ENCODE peak calls at places on chromosomes 7 and 10, in six cellular contexts. One of them, this sample, is unnamed.
A peak's percentile ranks its signal among the peaks of the same experiment; 100 is the strongest.

GRCh38 chr7:130365511-130366441 is 14.5 kb upstream of the CPA1 start:
- DNase-seq in T-helper 2 cell: no peak
- DNase-seq in HFFc6: peak; percentile 78
- DNase-seq in stimulated activated CD8-positive, alpha-beta memory T cell treated with anti-CD3 and anti-CD28 coated beads, Interleukin-4, amount 100 ng/mL, for 24 hours: peak; percentile 7
- DNase-seq in GM10248: no peak
- DNase-seq in stimulated activated naive CD8-positive, alpha-beta T cell treated with anti-CD3 and anti-CD28 coated beads, Interleukin-15, amount 100 ng/mL, for 72 hours: peak; percentile 65
- DNase-seq in this sample: peak; percentile 51

GRCh38 chr7:116224492-116225098 is 14.3 kb downstream of the TES start:
- DNase-seq in T-helper 2 cell: no peak
- DNase-seq in HFFc6: no peak
- DNase-seq in stimulated activated CD8-positive, alpha-beta memory T cell treated with anti-CD3 and anti-CD28 coated beads, Interleukin-4, amount 100 ng/mL, for 24 hours: no peak
- DNase-seq in GM10248: no peak
- DNase-seq in stimulated activated naive CD8-positive, alpha-beta T cell treated with anti-CD3 and anti-CD28 coated beads, Interleukin-15, amount 100 ng/mL, for 72 hours: no peak
- DNase-seq in this sample: no peak

GRCh38 chr7:92763636-92764423 is 72.5 kb downstream of the CDK6 start:
- DNase-seq in T-helper 2 cell: no peak
- DNase-seq in HFFc6: peak; percentile 71
- DNase-seq in stimulated activated CD8-positive, alpha-beta memory T cell treated with anti-CD3 and anti-CD28 coated beads, Interleukin-4, amount 100 ng/mL, for 24 hours: no peak
- DNase-seq in GM10248: no peak
- DNase-seq in stimulated activated naive CD8-positive, alpha-beta T cell treated with anti-CD3 and anti-CD28 coated beads, Interleukin-15, amount 100 ng/mL, for 72 hours: no peak
- DNase-seq in this sample: no peak

GRCh38 chr10:12503311-12503710 is 154.0 kb downstream of the CAMK1D start:
- DNase-seq in T-helper 2 cell: no peak
- DNase-seq in HFFc6: no peak
- DNase-seq in stimulated activated CD8-positive, alpha-beta memory T cell treated with anti-CD3 and anti-CD28 coated beads, Interleukin-4, amount 100 ng/mL, for 24 hours: no peak
- DNase-seq in GM10248: no peak
- DNase-seq in stimulated activated naive CD8-positive, alpha-beta T cell treated with anti-CD3 and anti-CD28 coated beads, Interleukin-15, amount 100 ng/mL, for 72 hours: no peak
- DNase-seq in this sample: no peak

GRCh38 chr10:49324711-49325110 is 25.7 kb downstream of the C10orf71 start:
- DNase-seq in T-helper 2 cell: no peak
- DNase-seq in HFFc6: no peak
- DNase-seq in stimulated activated CD8-positive, alpha-beta memory T cell treated with anti-CD3 and anti-CD28 coated beads, Interleukin-4, amount 100 ng/mL, for 24 hours: no peak
- DNase-seq in GM10248: no peak
- DNase-seq in stimulated activated naive CD8-positive, alpha-beta T cell treated with anti-CD3 and anti-CD28 coated beads, Interleukin-15, amount 100 ng/mL, for 72 hours: no peak
- DNase-seq in this sample: no peak

GRCh38 chr7:132243463-132243862 is 332.8 kb downstream of the PLXNA4 start:
- DNase-seq in T-helper 2 cell: no peak
- DNase-seq in HFFc6: no peak
- DNase-seq in stimulated activated CD8-positive, alpha-beta memory T cell treated with anti-CD3 and anti-CD28 coated beads, Interleukin-4, amount 100 ng/mL, for 24 hours: no peak
- DNase-seq in GM10248: no peak
- DNase-seq in stimulated activated naive CD8-positive, alpha-beta T cell treated with anti-CD3 and anti-CD28 coated beads, Interleukin-15, amount 100 ng/mL, for 72 hours: no peak
- DNase-seq in this sample: no peak

GRCh38 chr7:112547916-112548315 is 67.1 kb downstream of the LSMEM1 start:
- DNase-seq in T-helper 2 cell: no peak
- DNase-seq in HFFc6: peak; percentile 14
- DNase-seq in stimulated activated CD8-positive, alpha-beta memory T cell treated with anti-CD3 and anti-CD28 coated beads, Interleukin-4, amount 100 ng/mL, for 24 hours: no peak
- DNase-seq in GM10248: no peak
- DNase-seq in stimulated activated naive CD8-positive, alpha-beta T cell treated with anti-CD3 and anti-CD28 coated beads, Interleukin-15, amount 100 ng/mL, for 72 hours: no peak
- DNase-seq in this sample: no peak

GRCh38 chr10:129605986-129606518 is 139.0 kb downstream of the MGMT start:
- DNase-seq in T-helper 2 cell: no peak
- DNase-seq in HFFc6: no peak
- DNase-seq in stimulated activated CD8-positive, alpha-beta memory T cell treated with anti-CD3 and anti-CD28 coated beads, Interleukin-4, amount 100 ng/mL, for 24 hours: no peak
- DNase-seq in GM10248: no peak
- DNase-seq in stimulated activated naive CD8-positive, alpha-beta T cell treated with anti-CD3 and anti-CD28 coated beads, Interleukin-15, amount 100 ng/mL, for 72 hours: no peak
- DNase-seq in this sample: peak; percentile 72

GRCh38 chr7:67502929-67503328 is 506.3 kb downstream of the TYW1 start:
- DNase-seq in T-helper 2 cell: no peak
- DNase-seq in HFFc6: no peak
- DNase-seq in stimulated activated CD8-positive, alpha-beta memory T cell treated with anti-CD3 and anti-CD28 coated beads, Interleukin-4, amount 100 ng/mL, for 24 hours: no peak
- DNase-seq in GM10248: no peak
- DNase-seq in stimulated activated naive CD8-positive, alpha-beta T cell treated with anti-CD3 and anti-CD28 coated beads, Interleukin-15, amount 100 ng/mL, for 72 hours: no peak
- DNase-seq in this sample: no peak

GRCh38 chr7:43781726-43782607 is 23.5 kb downstream of the BLVRA start:
- DNase-seq in T-helper 2 cell: no peak
- DNase-seq in HFFc6: peak; percentile 70
- DNase-seq in stimulated activated CD8-positive, alpha-beta memory T cell treated with anti-CD3 and anti-CD28 coated beads, Interleukin-4, amount 100 ng/mL, for 24 hours: no peak
- DNase-seq in GM10248: no peak
- DNase-seq in stimulated activated naive CD8-positive, alpha-beta T cell treated with anti-CD3 and anti-CD28 coated beads, Interleukin-15, amount 100 ng/mL, for 72 hours: no peak
- DNase-seq in this sample: no peak

GRCh38 chr7:4631664-4632171 is 50.4 kb upstream of the FOXK1 start:
- DNase-seq in T-helper 2 cell: no peak
- DNase-seq in HFFc6: peak; percentile 91
- DNase-seq in stimulated activated CD8-positive, alpha-beta memory T cell treated with anti-CD3 and anti-CD28 coated beads, Interleukin-4, amount 100 ng/mL, for 24 hours: no peak
- DNase-seq in GM10248: no peak
- DNase-seq in stimulated activated naive CD8-positive, alpha-beta T cell treated with anti-CD3 and anti-CD28 coated beads, Interleukin-15, amount 100 ng/mL, for 72 hours: no peak
- DNase-seq in this sample: no peak

GRCh38 chr7:23419845-23420244 is 50.4 kb downstream of the IGF2BP3 start:
- DNase-seq in T-helper 2 cell: peak; percentile 46
- DNase-seq in HFFc6: no peak
- DNase-seq in stimulated activated CD8-positive, alpha-beta memory T cell treated with anti-CD3 and anti-CD28 coated beads, Interleukin-4, amount 100 ng/mL, for 24 hours: no peak
- DNase-seq in GM10248: no peak
- DNase-seq in stimulated activated naive CD8-positive, alpha-beta T cell treated with anti-CD3 and anti-CD28 coated beads, Interleukin-15, amount 100 ng/mL, for 72 hours: no peak
- DNase-seq in this sample: no peak

GRCh38 chr7:832292-832967 is at the start of gene SUN1:
- DNase-seq in T-helper 2 cell: peak; percentile 79
- DNase-seq in HFFc6: peak; percentile 70
- DNase-seq in stimulated activated CD8-positive, alpha-beta memory T cell treated with anti-CD3 and anti-CD28 coated beads, Interleukin-4, amount 100 ng/mL, for 24 hours: peak; percentile 37
- DNase-seq in GM10248: peak; percentile 63
- DNase-seq in stimulated activated naive CD8-positive, alpha-beta T cell treated with anti-CD3 and anti-CD28 coated beads, Interleukin-15, amount 100 ng/mL, for 72 hours: peak; percentile 51
- DNase-seq in this sample: peak; percentile 26

GRCh38 chr10:50992356-50992866 is 81.9 kb upstream of the PRKG1 start:
- DNase-seq in T-helper 2 cell: no peak
- DNase-seq in HFFc6: no peak
- DNase-seq in stimulated activated CD8-positive, alpha-beta memory T cell treated with anti-CD3 and anti-CD28 coated beads, Interleukin-4, amount 100 ng/mL, for 24 hours: no peak
- DNase-seq in GM10248: no peak
- DNase-seq in stimulated activated naive CD8-positive, alpha-beta T cell treated with anti-CD3 and anti-CD28 coated beads, Interleukin-15, amount 100 ng/mL, for 72 hours: no peak
- DNase-seq in this sample: no peak

GRCh38 chr10:22323538-22324305 is 2.8 kb downstream of the BMI1 start:
- DNase-seq in T-helper 2 cell: no peak
- DNase-seq in HFFc6: no peak
- DNase-seq in stimulated activated CD8-positive, alpha-beta memory T cell treated with anti-CD3 and anti-CD28 coated beads, Interleukin-4, amount 100 ng/mL, for 24 hours: no peak
- DNase-seq in GM10248: no peak
- DNase-seq in stimulated activated naive CD8-positive, alpha-beta T cell treated with anti-CD3 and anti-CD28 coated beads, Interleukin-15, amount 100 ng/mL, for 72 hours: no peak
- DNase-seq in this sample: no peak

GRCh38 chr7:25179325-25179724 is 49.0 kb downstream of the NPVF start:
- DNase-seq in T-helper 2 cell: no peak
- DNase-seq in HFFc6: no peak
- DNase-seq in stimulated activated CD8-positive, alpha-beta memory T cell treated with anti-CD3 and anti-CD28 coated beads, Interleukin-4, amount 100 ng/mL, for 24 hours: no peak
- DNase-seq in GM10248: no peak
- DNase-seq in stimulated activated naive CD8-positive, alpha-beta T cell treated with anti-CD3 and anti-CD28 coated beads, Interleukin-15, amount 100 ng/mL, for 72 hours: no peak
- DNase-seq in this sample: no peak

GRCh38 chr10:33897255-33897893 is 562.9 kb upstream of the NRP1 start:
- DNase-seq in T-helper 2 cell: no peak
- DNase-seq in HFFc6: no peak
- DNase-seq in stimulated activated CD8-positive, alpha-beta memory T cell treated with anti-CD3 and anti-CD28 coated beads, Interleukin-4, amount 100 ng/mL, for 24 hours: no peak
- DNase-seq in GM10248: no peak
- DNase-seq in stimulated activated naive CD8-positive, alpha-beta T cell treated with anti-CD3 and anti-CD28 coated beads, Interleukin-15, amount 100 ng/mL, for 72 hours: no peak
- DNase-seq in this sample: no peak

GRCh38 chr7:28433604-28434254 is 21.4 kb downstream of the CREB5 start:
- DNase-seq in T-helper 2 cell: no peak
- DNase-seq in HFFc6: no peak
- DNase-seq in stimulated activated CD8-positive, alpha-beta memory T cell treated with anti-CD3 and anti-CD28 coated beads, Interleukin-4, amount 100 ng/mL, for 24 hours: no peak
- DNase-seq in GM10248: no peak
- DNase-seq in stimulated activated naive CD8-positive, alpha-beta T cell treated with anti-CD3 and anti-CD28 coated beads, Interleukin-15, amount 100 ng/mL, for 72 hours: no peak
- DNase-seq in this sample: no peak

GRCh38 chr10:119602241-119603095 is 5.7 kb upstream of the TIAL1 start:
- DNase-seq in T-helper 2 cell: peak; percentile 41
- DNase-seq in HFFc6: peak; percentile 25
- DNase-seq in stimulated activated CD8-positive, alpha-beta memory T cell treated with anti-CD3 and anti-CD28 coated beads, Interleukin-4, amount 100 ng/mL, for 24 hours: no peak
- DNase-seq in GM10248: peak; percentile 43
- DNase-seq in stimulated activated naive CD8-positive, alpha-beta T cell treated with anti-CD3 and anti-CD28 coated beads, Interleukin-15, amount 100 ng/mL, for 72 hours: peak; percentile 22
- DNase-seq in this sample: no peak

This sample was measured in GM12878.